ENCODE peak calls at places on chromosome 1, in six cellular contexts. One of them, this sample, is unnamed.

GRCh38 chr1:244065960-244066388 is 14.9 kb downstream of the ZBTB18 start:
- DNase-seq in stomach: no peak
- DNase-seq in A549: no peak
- DNase-seq in GM12878: no peak
- DNase-seq in ovary: no peak
- DNase-seq in transverse colon: no peak
- DNase-seq in this sample: no peak

GRCh38 chr1:225657462-225657989 is 4.6 kb upstream of the ENAH start:
- DNase-seq in GM12878: no peak
- DNase-seq in transverse colon: no peak
- DNase-seq in stomach: no peak
- DNase-seq in A549: peak; percentile 65
- DNase-seq in ovary: no peak
- DNase-seq in this sample: no peak

GRCh38 chr1:11927866-11928592 is 1.8 kb upstream of the KIAA2013 start:
- DNase-seq in transverse colon: no peak
- DNase-seq in ovary: no peak
- DNase-seq in GM12878: no peak
- DNase-seq in stomach: no peak
- DNase-seq in A549: no peak
- DNase-seq in this sample: no peak

GRCh38 chr1:53540604-53541262 is 81.5 kb downstream of the DMRTB1 start:
- DNase-seq in ovary: no peak
- DNase-seq in A549: no peak
- DNase-seq in transverse colon: no peak
- DNase-seq in GM12878: no peak
- DNase-seq in stomach: no peak
- DNase-seq in this sample: no peak

GRCh38 chr1:218424528-218424927 is 79.4 kb downstream of the TGFB2 start:
- DNase-seq in GM12878: no peak
- DNase-seq in stomach: no peak
- DNase-seq in A549: no peak
- DNase-seq in ovary: no peak
- DNase-seq in transverse colon: no peak
- DNase-seq in this sample: no peak

GRCh38 chr1:19688041-19688842 is 23.6 kb downstream of the HTR6 start:
- DNase-seq in stomach: no peak
- DNase-seq in A549: no peak
- DNase-seq in transverse colon: no peak
- DNase-seq in GM12878: no peak
- DNase-seq in ovary: no peak
- DNase-seq in this sample: no peak

GRCh38 chr1:208335386-208335785 is 91.2 kb upstream of the PLXNA2 start:
- DNase-seq in A549: no peak
- DNase-seq in ovary: no peak
- DNase-seq in stomach: no peak
- DNase-seq in GM12878: no peak
- DNase-seq in transverse colon: no peak
- DNase-seq in this sample: no peak

GRCh38 chr1:225820522-225821120 is 10.7 kb downstream of the EPHX1 start:
- DNase-seq in stomach: no peak
- DNase-seq in GM12878: no peak
- DNase-seq in ovary: no peak
- DNase-seq in A549: no peak
- DNase-seq in transverse colon: no peak
- DNase-seq in this sample: no peak

GRCh38 chr1:6418668-6419396 is 887 bp downstream of the HES2 start:
- DNase-seq in ovary: no peak
- DNase-seq in A549: no peak
- DNase-seq in transverse colon: peak; percentile 44
- DNase-seq in GM12878: no peak
- DNase-seq in stomach: no peak
- DNase-seq in this sample: no peak

GRCh38 chr1:161038523-161039153 is at the start of gene TSTD1:
- DNase-seq in transverse colon: peak; percentile 90
- DNase-seq in ovary: peak; percentile 57
- DNase-seq in A549: no peak
- DNase-seq in stomach: peak; percentile 80
- DNase-seq in GM12878: no peak
- DNase-seq in this sample: no peak

DNA sequence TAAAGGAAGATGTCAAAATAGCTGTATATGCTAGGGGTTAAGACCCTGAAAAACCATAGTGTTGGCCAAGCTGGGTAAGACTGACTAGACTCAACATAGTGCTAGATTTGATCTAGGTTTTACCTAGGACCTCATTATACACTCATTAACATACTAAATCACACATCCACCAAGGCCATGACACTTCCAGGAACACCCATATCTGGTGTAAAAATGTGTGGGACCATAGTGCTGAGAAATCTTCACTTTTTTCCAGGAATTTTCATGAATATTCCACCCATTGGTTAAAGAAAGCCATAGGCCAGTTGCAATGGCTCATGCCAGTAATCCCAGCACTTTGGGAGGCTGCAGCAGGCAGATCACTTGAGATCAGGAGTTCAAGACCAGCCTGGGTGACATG is 34.0 kb upstream of the ACADM start:
- DNase-seq in GM12878: no peak
- DNase-seq in stomach: no peak
- DNase-seq in ovary: no peak
- DNase-seq in transverse colon: no peak
- DNase-seq in A549: no peak
- DNase-seq in this sample: no peak
- TF ChIP-seq EP300 in GM12878: no peak
- TF ChIP-seq EP300 in stomach: no peak
- TF ChIP-seq EP300 in ovary: no peak
- TF ChIP-seq EP300 in transverse colon: no peak
- TF ChIP-seq EP300 in A549: no peak
- TF ChIP-seq EP300 in this sample: no peak

GRCh38 chr1:197781998-197782718 is 6.9 kb upstream of the DENND1B start:
- DNase-seq in GM12878: no peak
- DNase-seq in stomach: no peak
- DNase-seq in ovary: no peak
- DNase-seq in transverse colon: no peak
- DNase-seq in A549: no peak
- DNase-seq in this sample: no peak
- H3K4me3 ChIP-seq in GM12878: no peak overlapping the region
- H3K4me3 ChIP-seq in stomach: no peak overlapping the region
- H3K4me3 ChIP-seq in ovary: no peak overlapping the region
- H3K4me3 ChIP-seq in transverse colon: no peak overlapping the region
- H3K4me3 ChIP-seq in A549: no peak overlapping the region
- H3K4me3 ChIP-seq in this sample: no peak overlapping the region

GRCh38 chr1:227379555-227379892 is 61.2 kb upstream of the CDC42BPA start:
- DNase-seq in GM12878: no peak
- DNase-seq in ovary: no peak
- DNase-seq in transverse colon: no peak
- DNase-seq in A549: no peak
- DNase-seq in stomach: no peak
- DNase-seq in this sample: no peak
- H3K27ac ChIP-seq in GM12878: no peak overlapping the region
- H3K27ac ChIP-seq in ovary: no peak overlapping the region
- H3K27ac ChIP-seq in transverse colon: no peak overlapping the region
- H3K27ac ChIP-seq in A549: no peak overlapping the region
- H3K27ac ChIP-seq in stomach: no peak overlapping the region
- H3K27ac ChIP-seq in this sample: no peak overlapping the region

DNA sequence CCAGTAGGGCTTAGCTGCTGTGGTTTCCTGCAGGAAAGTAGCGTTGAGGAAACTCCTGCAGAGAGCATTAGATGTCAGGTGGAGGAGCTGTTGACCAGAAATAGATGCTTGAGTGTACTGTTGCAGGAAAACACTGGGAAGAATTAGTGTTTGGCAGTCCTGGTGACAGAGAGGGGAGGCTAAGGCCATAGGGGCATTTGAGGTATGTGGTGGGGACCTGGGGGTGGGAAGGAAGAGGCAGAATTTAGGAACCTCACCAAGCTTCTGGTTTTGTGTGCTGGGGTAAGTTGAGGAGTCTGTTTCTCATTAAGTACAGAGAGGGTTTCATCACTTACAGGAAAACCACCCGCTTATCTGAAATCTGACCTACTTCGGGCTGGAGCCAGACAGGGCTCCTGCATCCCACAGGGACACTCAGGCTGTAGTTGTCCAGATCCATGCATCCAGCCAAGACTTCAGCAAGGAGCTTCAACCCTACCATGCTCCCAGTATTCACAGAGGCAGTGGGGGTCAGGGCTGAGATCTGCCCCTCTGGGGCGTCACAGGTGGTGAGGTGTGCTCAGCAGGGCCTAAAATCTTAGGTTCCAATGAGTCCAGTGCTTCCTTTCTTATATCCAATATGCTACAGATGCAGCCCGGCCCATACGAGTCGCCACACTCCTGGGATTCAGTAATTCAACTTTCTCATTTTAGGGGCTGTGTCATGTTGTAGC is 15.1 kb downstream of the SH2D2A start:
- DNase-seq in transverse colon: no peak
- DNase-seq in GM12878: no peak
- DNase-seq in A549: no peak
- DNase-seq in stomach: no peak
- DNase-seq in ovary: no peak
- DNase-seq in this sample: no peak
- TF ChIP-seq EP300 in transverse colon: no peak
- TF ChIP-seq EP300 in GM12878: no peak
- TF ChIP-seq EP300 in A549: no peak
- TF ChIP-seq EP300 in stomach: no peak
- TF ChIP-seq EP300 in ovary: no peak
- TF ChIP-seq EP300 in this sample: no peak

This sample was measured in sigmoid colon.